ENCODE peak calls at places on chromosomes 13 and 19, in eight cellular contexts. N, P, F, Z, R, O, Y and D are unnamed samples.

GRCh38 chr19:1251233-1251502 is 2.8 kb downstream of the MIDN start:
- DNase-seq in N (peak; percentile 86), P (peak; percentile 65), F (peak; percentile 62), Z (no peak), R (no peak), O (no peak), Y (peak; percentile 77), D (peak; percentile 82)

GRCh38 chr13:45847554-45848224 is 3.9 kb downstream of the SIAH3 start:
- DNase-seq in N (no peak), P (no peak), F (no peak), Z (peak; percentile 19), R (no peak), O (no peak), Y (no peak), D (peak; percentile 17)

GRCh38 chr13:52786747-52787146 is 47.1 kb upstream of the CNMD start:
- DNase-seq in N (no peak), P (no peak), F (no peak), Z (no peak), R (no peak), O (no peak), Y (no peak), D (no peak)

GRCh38 chr19:32041681-32042292 is 303.6 kb upstream of the ZNF507 start:
- DNase-seq in N (peak; percentile 27), P (peak; percentile 31), F (peak; percentile 72), Z (no peak), R (peak; percentile 74), O (no peak), Y (peak; percentile 16), D (peak; percentile 43)

GRCh38 chr13:94345374-94346195 is 133.9 kb downstream of the DCT start:
- DNase-seq in N (no peak), P (peak; percentile 56), F (peak; percentile 51), Z (no peak), R (no peak), O (no peak), Y (peak; percentile 71), D (peak; percentile 70)

GRCh38 chr19:46542428-46543230 is 47.0 kb upstream of the PNMA8B start:
- DNase-seq in N (peak; percentile 91), P (peak; percentile 88), F (peak; percentile 77), Z (peak; percentile 100), R (peak; percentile 89), O (peak; percentile 94), Y (peak; percentile 94), D (peak; percentile 93)

GRCh38 chr19:16340654-16341053 is 16.0 kb downstream of the KLF2 start:
- DNase-seq in N (no peak), P (no peak), F (no peak), Z (no peak), R (no peak), O (no peak), Y (no peak), D (no peak)

GRCh38 chr13:73754727-73755292 is 379.4 kb downstream of the KLF12 start:
- DNase-seq in N (peak; percentile 51), P (peak; percentile 70), F (peak; percentile 30), Z (peak; percentile 79), R (no peak), O (no peak), Y (peak; percentile 77), D (peak; percentile 84)

GRCh38 chr13:105037064-105037463 is 1498.4 kb downstream of the EFNB2 start:
- DNase-seq in N (no peak), P (no peak), F (no peak), Z (no peak), R (no peak), O (no peak), Y (peak; percentile 52), D (no peak)

GRCh38 chr19:46392252-46392801 is 21.0 kb downstream of the CCDC8 start:
- DNase-seq in N (no peak), P (peak; percentile 65), F (no peak), Z (no peak), R (peak; percentile 66), O (peak; percentile 71), Y (peak; percentile 74), D (peak; percentile 75)

GRCh38 chr19:23440207-23440606 is 44.9 kb upstream of the ZNF91 start:
- DNase-seq in N (no peak), P (no peak), F (peak; percentile 30), Z (no peak), R (no peak), O (no peak), Y (no peak), D (no peak)

GRCh38 chr13:114286808-114287207 is 5.4 kb downstream of the UPF3A start:
- DNase-seq in N (no peak), P (no peak), F (no peak), Z (no peak), R (no peak), O (no peak), Y (peak; percentile 60), D (peak; percentile 13)

GRCh38 chr13:59846845-59847620 is 316.7 kb downstream of the DIAPH3 start:
- DNase-seq in N (no peak), P (no peak), F (no peak), Z (no peak), R (no peak), O (no peak), Y (no peak), D (no peak)

GRCh38 chr13:112752711-112753541 is 63.1 kb downstream of the ATP11A start:
- DNase-seq in N (no peak), P (no peak), F (no peak), Z (no peak), R (peak; percentile 39), O (no peak), Y (no peak), D (no peak)

GRCh38 chr19:4366666-4367335 is 23.4 kb downstream of the MPND start:
- DNase-seq in N (no peak), P (no peak), F (no peak), Z (no peak), R (no peak), O (no peak), Y (no peak), D (no peak)

GRCh38 chr19:18657590-18658365 is 20.9 kb downstream of the KLHL26 start:
- DNase-seq in N (peak; percentile 84), P (peak; percentile 82), F (peak; percentile 76), Z (peak; percentile 56), R (no peak), O (peak; percentile 98), Y (no peak), D (peak; percentile 98)

DNA sequence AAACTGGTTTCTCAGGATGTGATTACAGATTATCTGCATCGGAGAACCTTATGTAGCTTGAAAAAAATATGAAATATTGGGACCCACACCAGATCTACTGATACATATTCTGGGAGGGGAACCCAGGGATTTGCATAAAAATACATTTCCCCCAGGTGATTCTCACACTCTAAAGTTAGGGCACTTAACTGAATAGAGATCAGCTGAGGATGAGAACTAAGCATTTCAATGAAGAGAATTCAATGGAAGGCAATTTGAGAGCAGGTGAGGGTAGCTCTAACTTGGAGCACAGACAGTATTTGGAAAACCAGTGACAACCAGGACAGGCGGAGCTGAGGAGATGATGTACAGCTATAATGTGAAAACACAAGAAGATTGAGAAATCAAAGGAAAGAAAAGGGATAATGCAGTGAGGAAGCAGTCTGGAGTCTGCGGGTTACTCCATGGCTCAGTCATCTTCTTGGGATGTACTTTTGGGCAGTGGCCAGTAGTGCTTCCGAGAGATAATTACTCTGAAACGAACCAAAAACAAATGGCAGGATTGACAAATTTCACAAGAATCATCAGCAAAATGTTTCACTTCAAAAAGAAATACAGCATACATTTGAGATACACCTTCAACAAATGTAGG is 6.1 kb upstream of the OXGR1 start:
- DNase-seq in N (no peak), P (peak; percentile 77), F (no peak), Z (no peak), R (no peak), O (no peak), Y (peak; percentile 72), D (peak; percentile 73)
- TF ChIP-seq CTCF in N (no peak), P (no peak), F (no peak), Z (no peak), R (no peak), O (no peak), Y (no peak), D (no peak)

GRCh38 chr19:6678690-6679109 is 8.7 kb upstream of the TNFSF14 start:
- DNase-seq in N (no peak), P (peak; percentile 33), F (no peak), Z (no peak), R (no peak), O (no peak), Y (no peak), D (no peak)
- H3K4me3 ChIP-seq in N (no peak overlapping the region), P (no peak overlapping the region), F (no peak overlapping the region), Z (no peak overlapping the region), R (no peak overlapping the region), O (no peak overlapping the region), Y (no peak overlapping the region), D (no peak overlapping the region)

GRCh38 chr19:34430738-34431625 is 2.8 kb downstream of the UBA2 start:
- DNase-seq in N (no peak), P (peak; percentile 72), F (peak; percentile 77), Z (no peak), R (no peak), O (no peak), Y (peak; percentile 53), D (peak; percentile 70)
- TF ChIP-seq CTCF in N (peak; percentile 64), P (peak; percentile 83), F (peak; percentile 76), Z (peak; percentile 41), R (peak; percentile 62), O (peak; percentile 44), Y (peak; percentile 75), D (peak; percentile 90)

DNA sequence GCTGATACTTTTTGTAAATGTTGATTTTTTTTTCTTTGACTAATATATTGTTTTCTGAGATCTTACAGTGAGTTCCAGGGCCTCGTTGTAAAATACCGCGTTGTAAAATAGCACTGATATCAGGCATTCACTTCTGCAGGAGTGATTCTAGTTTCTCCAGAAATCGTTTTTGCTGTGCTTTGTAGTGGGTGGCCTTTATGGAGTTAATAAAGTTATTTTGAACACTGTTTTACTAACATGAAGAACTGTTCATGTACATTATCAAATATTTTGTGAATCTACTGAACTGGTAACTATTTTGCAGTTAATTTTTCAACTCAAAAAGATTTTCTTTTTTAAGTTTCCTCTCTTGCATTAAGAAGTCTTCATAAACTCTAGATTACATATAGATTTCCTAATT is 985 bp upstream of the ZNF266 start:
- DNase-seq in N (no peak), P (no peak), F (no peak), Z (no peak), R (no peak), O (no peak), Y (no peak), D (no peak)
- H3K4me3 ChIP-seq in N (peak overlapping the region; percentile 80), P (no peak overlapping the region), F (peak overlapping the region; percentile 88), Z (no peak overlapping the region), R (no peak overlapping the region), O (no peak overlapping the region), Y (no peak overlapping the region), D (no peak overlapping the region)

DNA sequence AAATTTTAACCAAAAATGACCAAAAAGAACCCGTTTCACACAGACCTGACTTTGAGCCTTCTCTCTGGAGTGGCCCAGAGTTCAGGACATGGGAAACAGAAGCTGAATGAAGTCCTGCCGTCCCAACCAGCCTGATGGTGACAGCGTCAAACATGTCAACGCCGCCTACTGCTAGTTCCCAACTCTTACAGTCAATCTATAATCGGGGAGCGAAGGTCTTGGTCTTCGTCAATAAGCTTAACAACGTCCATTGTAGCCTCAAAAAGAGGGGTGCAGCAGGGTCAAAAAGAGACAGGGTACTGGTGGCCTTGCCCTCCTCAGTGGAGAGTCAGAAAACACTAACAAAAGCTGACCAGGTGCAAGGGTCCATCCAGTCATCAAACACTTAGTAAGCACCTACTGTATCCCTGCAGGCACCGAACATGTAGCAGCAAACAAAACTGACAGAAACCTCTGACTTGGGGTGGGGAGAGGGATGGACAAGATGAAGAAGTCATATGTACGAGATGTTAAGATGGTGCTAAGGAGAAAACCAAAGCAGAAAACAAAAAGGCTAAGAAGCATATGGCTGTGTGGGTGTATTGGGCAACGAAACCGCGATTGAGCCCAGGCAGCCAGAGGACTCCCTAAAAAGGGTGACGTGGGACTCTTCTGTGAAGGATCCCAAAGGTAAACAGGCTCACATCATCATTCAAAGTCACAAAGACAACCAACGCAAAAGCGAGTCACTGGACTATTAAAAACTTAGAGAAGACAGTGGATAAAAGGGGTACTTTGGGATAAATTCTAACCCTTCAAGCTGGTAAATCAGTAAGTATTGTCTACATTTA is 12.0 kb downstream of the MLLT1 start:
- DNase-seq in N (no peak), P (peak; percentile 87), F (no peak), Z (no peak), R (no peak), O (no peak), Y (peak; percentile 47), D (no peak)
- TF ChIP-seq CTCF in N (no peak), P (no peak), F (no peak), Z (no peak), R (no peak), O (no peak), Y (no peak), D (no peak)